ENCODE peak calls at places on chromosome 20, in five cellular contexts. S is fibroblast of lung, G is esophagus squamous epithelium, K is suprapubic skin, V is PC-3. E is an unnamed sample.

GRCh38 chr20:13883425-13883824 is 98.6 kb downstream of the NDUFAF5 start:
- DNase-seq in V (no peak), S (no peak), K (no peak), G (no peak), E (no peak)

GRCh38 chr20:47493175-47493953 is 8.3 kb upstream of the NCOA3 start:
- DNase-seq in K (peak), V (peak), S (peak), G (no peak), E (peak)

GRCh38 chr20:13458860-13459451 is 179.8 kb downstream of the TASP1 start:
- DNase-seq in S (peak), G (no peak), K (no peak), V (peak), E (no peak)

GRCh38 chr20:54086444-54087134 is 16.2 kb upstream of the BCAS1 start:
- DNase-seq in G (no peak), K (no peak), V (no peak), S (peak), E (no peak)

GRCh38 chr20:37209661-37210314 is 30.4 kb upstream of the MROH8 start:
- DNase-seq in K (no peak), G (no peak), V (peak), S (no peak), E (no peak)

GRCh38 chr20:12575352-12576095 is 433.2 kb upstream of the SPTLC3 start:
- DNase-seq in K (no peak), G (peak), S (peak), V (no peak), E (peak)

GRCh38 chr20:9235518-9235917 is 166.6 kb downstream of the PLCB4 start:
- DNase-seq in V (peak), S (peak), G (no peak), K (no peak), E (peak)

GRCh38 chr20:24785141-24785924 is 163.7 kb upstream of the CST7 start:
- DNase-seq in V (peak), K (no peak), G (no peak), S (peak), E (no peak)

GRCh38 chr20:17747431-17747846 is 47.7 kb downstream of the BANF2 start:
- DNase-seq in G (no peak), V (peak), S (peak), K (no peak), E (peak)

GRCh38 chr20:43508106-43508505 is 609 bp downstream of the L3MBTL1 start:
- DNase-seq in K (no peak), S (no peak), V (peak), G (no peak), E (no peak)

GRCh38 chr20:53571555-53572286 is 21.9 kb downstream of the ZNF217 start:
- DNase-seq in S (no peak), V (no peak), G (no peak), K (no peak), E (no peak)

GRCh38 chr20:38125157-38126056 is 39.7 kb downstream of the TGM2 start:
- DNase-seq in V (peak), S (peak), K (no peak), G (no peak), E (no peak)

GRCh38 chr20:59455392-59456341 is 148.7 kb upstream of the PHACTR3 start:
- DNase-seq in S (peak), G (no peak), K (no peak), V (peak), E (no peak)

GRCh38 chr20:4925842-4926530 is 75.3 kb downstream of the SLC23A2 start:
- DNase-seq in V (peak), G (no peak), K (no peak), S (peak), E (peak)

GRCh38 chr20:45592574-45593189 is 13.6 kb upstream of the WFDC8 start:
- DNase-seq in G (no peak), S (peak), K (no peak), V (peak), E (no peak)

DNA sequence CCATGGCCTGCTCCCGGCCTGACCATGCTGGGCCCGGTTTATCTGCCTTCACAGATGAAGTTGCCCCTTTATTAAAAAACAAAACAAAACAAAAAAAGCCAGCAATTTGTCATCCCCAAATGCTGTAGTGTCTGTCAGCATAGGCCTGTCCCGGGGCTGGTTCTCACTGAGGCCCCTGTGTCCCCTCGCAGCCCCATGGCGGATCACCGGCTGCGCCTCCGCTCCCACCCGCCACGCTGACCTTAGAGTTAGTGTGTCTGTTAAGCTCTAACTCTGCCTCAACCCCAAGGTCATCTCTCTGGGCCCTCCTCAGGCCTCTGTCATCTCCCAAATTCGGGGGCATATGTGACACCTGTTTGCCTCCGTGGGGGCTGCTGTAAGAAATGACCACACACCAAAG is 11.1 kb downstream of the SLCO4A1 start:
- DNase-seq in G (no peak), S (no peak), K (no peak), V (no peak), E (no peak)
- H3K27ac ChIP-seq in G (peak), S (peak), K (peak), V (peak), E (no peak)

GRCh38 chr20:63830821-63831593 is at the start of gene ZBTB46:
- DNase-seq in K (no peak), S (peak), V (peak), G (no peak), E (no peak)
- H3K27ac ChIP-seq in K (peak), S (no peak), V (no peak), G (peak), E (no peak)

GRCh38 chr20:57698191-57698866 is 11.5 kb downstream of the PMEPA1 start:
- DNase-seq in V (peak), S (peak), G (no peak), K (no peak), E (peak)
- H3K27ac ChIP-seq in V (peak), S (no peak), G (peak), K (no peak), E (peak)

GRCh38 chr20:49753133-49753532 is 39.5 kb upstream of the B4GALT5 start:
- DNase-seq in K (no peak), G (no peak), S (no peak), V (peak), E (no peak)
- H3K27ac ChIP-seq in K (no peak), G (peak), S (no peak), V (no peak), E (no peak)

DNA sequence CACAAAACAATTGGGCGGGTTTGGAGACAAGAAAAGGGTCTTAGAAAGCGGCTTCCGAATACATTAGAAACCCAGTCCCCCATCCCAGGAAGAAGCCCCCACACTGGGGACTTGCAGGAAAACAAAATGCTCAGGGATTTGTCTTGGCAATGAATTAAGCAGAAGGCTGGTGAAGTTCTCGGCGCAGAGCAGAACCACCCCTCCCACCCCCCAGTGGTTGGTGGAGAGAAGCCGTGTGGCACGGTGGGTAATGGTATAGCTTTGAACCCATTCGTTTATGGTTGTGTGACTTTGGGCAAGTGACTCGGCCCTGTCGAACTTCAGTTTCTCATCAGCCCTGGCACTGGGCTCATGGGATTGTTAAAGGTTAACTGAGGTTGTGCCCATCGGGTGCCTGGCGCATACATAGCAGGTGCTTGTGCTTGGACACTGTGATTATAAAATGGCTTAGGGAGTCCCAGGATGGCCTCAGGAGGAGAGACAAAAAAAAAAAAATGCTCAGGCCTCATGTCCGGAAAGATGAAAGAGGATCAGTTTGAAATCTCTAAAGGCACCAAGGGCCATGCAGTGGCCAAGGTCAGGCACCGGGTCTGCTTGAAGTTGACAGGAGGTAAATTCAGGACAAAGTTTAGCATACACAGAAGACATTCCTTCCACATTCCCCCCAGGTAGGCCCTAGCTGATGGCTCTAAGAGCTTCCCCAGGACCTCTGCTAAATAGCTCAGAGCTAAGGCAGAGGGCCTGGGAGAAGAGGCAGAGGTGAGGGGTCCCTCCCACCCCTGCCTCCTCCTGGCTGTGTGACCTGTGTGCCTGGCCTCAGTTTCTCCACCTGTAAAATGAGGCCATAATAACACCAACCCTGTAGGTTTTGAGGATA is 120.1 kb upstream of the PTPN1 start:
- DNase-seq in V (no peak), S (no peak), K (no peak), G (no peak), E (no peak)
- H3K27ac ChIP-seq in V (no peak), S (no peak), K (no peak), G (no peak), E (no peak)

E was measured in epithelial cell of prostate.